ENCODE peak calls at places on chromosomes 11 and 22, in four cellular contexts. One of them, this sample, is unnamed.

GRCh38 chr11:118615282-118615979 is 8.0 kb downstream of the PHLDB1 start:
- DNase-seq in HFF-Myc: no peak
- DNase-seq in GM12865: no peak
- DNase-seq in memory B cell: no peak
- DNase-seq in this sample: no peak

GRCh38 chr11:88484873-88485621 is 147.5 kb upstream of the CTSC start:
- DNase-seq in HFF-Myc: no peak
- DNase-seq in GM12865: peak; percentile 73
- DNase-seq in memory B cell: no peak
- DNase-seq in this sample: peak; percentile 53

GRCh38 chr11:30046211-30046945 is 29.5 kb upstream of the KCNA4 start:
- DNase-seq in HFF-Myc: no peak
- DNase-seq in GM12865: peak; percentile 21
- DNase-seq in memory B cell: no peak
- DNase-seq in this sample: no peak

GRCh38 chr11:45097721-45098493 is 48.5 kb upstream of the PRDM11 start:
- DNase-seq in HFF-Myc: no peak
- DNase-seq in GM12865: peak; percentile 25
- DNase-seq in memory B cell: peak; percentile 30
- DNase-seq in this sample: peak; percentile 79

GRCh38 chr11:65013692-65014145 is 241 bp upstream of the ARL2 start:
- DNase-seq in HFF-Myc: peak; percentile 56
- DNase-seq in GM12865: peak; percentile 96
- DNase-seq in memory B cell: peak; percentile 94
- DNase-seq in this sample: peak; percentile 94

GRCh38 chr22:37569009-37569920 is 9.0 kb downstream of the CDC42EP1 start:
- DNase-seq in HFF-Myc: no peak
- DNase-seq in GM12865: no peak
- DNase-seq in memory B cell: no peak
- DNase-seq in this sample: no peak

GRCh38 chr11:409600-410471 is 5.0 kb downstream of the SIGIRR start:
- DNase-seq in HFF-Myc: no peak
- DNase-seq in GM12865: no peak
- DNase-seq in memory B cell: no peak
- DNase-seq in this sample: no peak

GRCh38 chr11:38593649-38594048 is 1995.6 kb upstream of the RAG2 start:
- DNase-seq in HFF-Myc: no peak
- DNase-seq in GM12865: no peak
- DNase-seq in memory B cell: no peak
- DNase-seq in this sample: no peak

GRCh38 chr22:47276219-47276843 is 513.9 kb downstream of the TBC1D22A start:
- DNase-seq in HFF-Myc: no peak
- DNase-seq in GM12865: no peak
- DNase-seq in memory B cell: no peak
- DNase-seq in this sample: no peak

GRCh38 chr11:106619320-106619990 is 398.8 kb downstream of the GUCY1A2 start:
- DNase-seq in HFF-Myc: no peak
- DNase-seq in GM12865: no peak
- DNase-seq in memory B cell: no peak
- DNase-seq in this sample: no peak

GRCh38 chr11:4713241-4713640 is 8.7 kb downstream of the MMP26 start:
- DNase-seq in HFF-Myc: no peak
- DNase-seq in GM12865: no peak
- DNase-seq in memory B cell: no peak
- DNase-seq in this sample: no peak

GRCh38 chr11:32003335-32003734 is 87.5 kb upstream of the RCN1 start:
- DNase-seq in HFF-Myc: no peak
- DNase-seq in GM12865: peak; percentile 20
- DNase-seq in memory B cell: no peak
- DNase-seq in this sample: no peak

GRCh38 chr11:86069408-86070086 is 663 bp upstream of the PICALM start:
- DNase-seq in HFF-Myc: peak; percentile 92
- DNase-seq in GM12865: peak; percentile 76
- DNase-seq in memory B cell: peak; percentile 16
- DNase-seq in this sample: peak; percentile 27

This sample was measured in testis.